ENCODE peak calls at places on chromosomes 7 and 10, in six cellular contexts. One of them, this sample, is unnamed.

GRCh38 chr7:44814956-44815355 is 18.5 kb downstream of the PPIA start:
- DNase-seq in cardiac fibroblast: no peak
- DNase-seq in esophagus squamous epithelium: no peak
- DNase-seq in Peyer's patch: no peak
- DNase-seq in foreskin fibroblast: no peak
- DNase-seq in bronchial epithelial cell: no peak
- DNase-seq in this sample: no peak

GRCh38 chr10:33623677-33624076 is 289.2 kb upstream of the NRP1 start:
- DNase-seq in cardiac fibroblast: no peak
- DNase-seq in esophagus squamous epithelium: no peak
- DNase-seq in Peyer's patch: no peak
- DNase-seq in foreskin fibroblast: no peak
- DNase-seq in bronchial epithelial cell: no peak
- DNase-seq in this sample: no peak

GRCh38 chr10:4541292-4541691 is 284.7 kb upstream of the AKR1E2 start:
- DNase-seq in cardiac fibroblast: peak; percentile 94
- DNase-seq in esophagus squamous epithelium: no peak
- DNase-seq in Peyer's patch: no peak
- DNase-seq in foreskin fibroblast: peak; percentile 98
- DNase-seq in bronchial epithelial cell: peak; percentile 99
- DNase-seq in this sample: peak; percentile 18

GRCh38 chr10:34813626-34814227 is 1.4 kb downstream of the PARD3 start:
- DNase-seq in cardiac fibroblast: peak; percentile 70
- DNase-seq in esophagus squamous epithelium: no peak
- DNase-seq in Peyer's patch: no peak
- DNase-seq in foreskin fibroblast: no peak
- DNase-seq in bronchial epithelial cell: peak; percentile 44
- DNase-seq in this sample: peak; percentile 37

GRCh38 chr7:123210986-123211385 is 11.2 kb upstream of the SLC13A1 start:
- DNase-seq in cardiac fibroblast: peak; percentile 10
- DNase-seq in esophagus squamous epithelium: no peak
- DNase-seq in Peyer's patch: no peak
- DNase-seq in foreskin fibroblast: no peak
- DNase-seq in bronchial epithelial cell: no peak
- DNase-seq in this sample: no peak

GRCh38 chr10:73906524-73907447 is 4.1 kb upstream of the PLAU start:
- DNase-seq in cardiac fibroblast: peak; percentile 99
- DNase-seq in esophagus squamous epithelium: no peak
- DNase-seq in Peyer's patch: peak; percentile 52
- DNase-seq in foreskin fibroblast: peak; percentile 99
- DNase-seq in bronchial epithelial cell: peak; percentile 85
- DNase-seq in this sample: peak; percentile 50

GRCh38 chr10:97069576-97070362 is 116.0 kb downstream of the SLIT1 start:
- DNase-seq in cardiac fibroblast: peak; percentile 2
- DNase-seq in esophagus squamous epithelium: no peak
- DNase-seq in Peyer's patch: no peak
- DNase-seq in foreskin fibroblast: no peak
- DNase-seq in bronchial epithelial cell: peak; percentile 93
- DNase-seq in this sample: no peak

GRCh38 chr10:13674645-13675588 is 88.2 kb downstream of the PRPF18 start:
- DNase-seq in cardiac fibroblast: peak; percentile 18
- DNase-seq in esophagus squamous epithelium: no peak
- DNase-seq in Peyer's patch: no peak
- DNase-seq in foreskin fibroblast: no peak
- DNase-seq in bronchial epithelial cell: no peak
- DNase-seq in this sample: no peak

GRCh38 chr10:123327450-123327849 is 173.2 kb downstream of the BUB3 start:
- DNase-seq in cardiac fibroblast: no peak
- DNase-seq in esophagus squamous epithelium: no peak
- DNase-seq in Peyer's patch: no peak
- DNase-seq in foreskin fibroblast: no peak
- DNase-seq in bronchial epithelial cell: no peak
- DNase-seq in this sample: no peak

GRCh38 chr10:1962025-1962424 is 224.7 kb upstream of the ADARB2 start:
- DNase-seq in cardiac fibroblast: no peak
- DNase-seq in esophagus squamous epithelium: no peak
- DNase-seq in Peyer's patch: no peak
- DNase-seq in foreskin fibroblast: no peak
- DNase-seq in bronchial epithelial cell: no peak
- DNase-seq in this sample: no peak

GRCh38 chr10:88850712-88851111 is 932 bp downstream of the ANKRD22 start:
- DNase-seq in cardiac fibroblast: no peak
- DNase-seq in esophagus squamous epithelium: no peak
- DNase-seq in Peyer's patch: no peak
- DNase-seq in foreskin fibroblast: no peak
- DNase-seq in bronchial epithelial cell: peak; percentile 50
- DNase-seq in this sample: no peak

GRCh38 chr10:129946868-129947267 is 17.2 kb downstream of the EBF3 start:
- DNase-seq in cardiac fibroblast: no peak
- DNase-seq in esophagus squamous epithelium: no peak
- DNase-seq in Peyer's patch: no peak
- DNase-seq in foreskin fibroblast: no peak
- DNase-seq in bronchial epithelial cell: no peak
- DNase-seq in this sample: no peak

GRCh38 chr10:88582806-88583583 is at the start of gene RNLS:
- DNase-seq in cardiac fibroblast: peak; percentile 64
- DNase-seq in esophagus squamous epithelium: peak; percentile 23
- DNase-seq in Peyer's patch: peak; percentile 83
- DNase-seq in foreskin fibroblast: peak; percentile 34
- DNase-seq in bronchial epithelial cell: peak; percentile 42
- DNase-seq in this sample: peak; percentile 76

GRCh38 chr10:22597142-22597541 is 117.2 kb downstream of the PIP4K2A start:
- DNase-seq in cardiac fibroblast: peak; percentile 25
- DNase-seq in esophagus squamous epithelium: no peak
- DNase-seq in Peyer's patch: no peak
- DNase-seq in foreskin fibroblast: no peak
- DNase-seq in bronchial epithelial cell: no peak
- DNase-seq in this sample: no peak

GRCh38 chr10:113897693-113898618 is 43.5 kb downstream of the NHLRC2 start:
- DNase-seq in cardiac fibroblast: no peak
- DNase-seq in esophagus squamous epithelium: no peak
- DNase-seq in Peyer's patch: no peak
- DNase-seq in foreskin fibroblast: no peak
- DNase-seq in bronchial epithelial cell: no peak
- DNase-seq in this sample: no peak

GRCh38 chr10:127198307-127198706 is 1.9 kb upstream of the INSYN2A start:
- DNase-seq in cardiac fibroblast: no peak
- DNase-seq in esophagus squamous epithelium: no peak
- DNase-seq in Peyer's patch: no peak
- DNase-seq in foreskin fibroblast: no peak
- DNase-seq in bronchial epithelial cell: no peak
- DNase-seq in this sample: no peak

GRCh38 chr10:77614778-77615625 is 22.6 kb downstream of the KCNMA1 start:
- DNase-seq in cardiac fibroblast: no peak
- DNase-seq in esophagus squamous epithelium: no peak
- DNase-seq in Peyer's patch: no peak
- DNase-seq in foreskin fibroblast: no peak
- DNase-seq in bronchial epithelial cell: peak; percentile 51
- DNase-seq in this sample: no peak

GRCh38 chr10:125521721-125522680 is 161.0 kb downstream of the TEX36 start:
- DNase-seq in cardiac fibroblast: no peak
- DNase-seq in esophagus squamous epithelium: no peak
- DNase-seq in Peyer's patch: no peak
- DNase-seq in foreskin fibroblast: no peak
- DNase-seq in bronchial epithelial cell: no peak
- DNase-seq in this sample: no peak

GRCh38 chr10:48472670-48473069 is 132.2 kb downstream of the ARHGAP22 start:
- DNase-seq in cardiac fibroblast: no peak
- DNase-seq in esophagus squamous epithelium: no peak
- DNase-seq in Peyer's patch: no peak
- DNase-seq in foreskin fibroblast: no peak
- DNase-seq in bronchial epithelial cell: peak; percentile 8
- DNase-seq in this sample: no peak

GRCh38 chr10:12350167-12350872 is 973 bp downstream of the CAMK1D start:
- DNase-seq in cardiac fibroblast: peak; percentile 23
- DNase-seq in esophagus squamous epithelium: no peak
- DNase-seq in Peyer's patch: peak; percentile 72
- DNase-seq in foreskin fibroblast: peak; percentile 22
- DNase-seq in bronchial epithelial cell: peak; percentile 29
- DNase-seq in this sample: peak; percentile 70

GRCh38 chr10:77253037-77253436 is 384.6 kb downstream of the KCNMA1 start:
- DNase-seq in cardiac fibroblast: no peak
- DNase-seq in esophagus squamous epithelium: no peak
- DNase-seq in Peyer's patch: no peak
- DNase-seq in foreskin fibroblast: no peak
- DNase-seq in bronchial epithelial cell: no peak
- DNase-seq in this sample: no peak

GRCh38 chr10:37972396-37972795 is 4.1 kb downstream of the ZNF25 start:
- DNase-seq in cardiac fibroblast: no peak
- DNase-seq in esophagus squamous epithelium: no peak
- DNase-seq in Peyer's patch: no peak
- DNase-seq in foreskin fibroblast: no peak
- DNase-seq in bronchial epithelial cell: no peak
- DNase-seq in this sample: no peak

GRCh38 chr10:37976091-37976879 is at the start of gene ZNF25:
- DNase-seq in cardiac fibroblast: peak; percentile 99
- DNase-seq in esophagus squamous epithelium: peak; percentile 88
- DNase-seq in Peyer's patch: peak; percentile 98
- DNase-seq in foreskin fibroblast: peak; percentile 98
- DNase-seq in bronchial epithelial cell: peak; percentile 95
- DNase-seq in this sample: peak; percentile 98

GRCh38 chr10:37975407-37975991 is 948 bp downstream of the ZNF25 start:
- DNase-seq in cardiac fibroblast: peak; percentile 23
- DNase-seq in esophagus squamous epithelium: no peak
- DNase-seq in Peyer's patch: no peak
- DNase-seq in foreskin fibroblast: peak; percentile 10
- DNase-seq in bronchial epithelial cell: peak; percentile 12
- DNase-seq in this sample: no peak

GRCh38 chr10:37976880-37977203 is 395 bp upstream of the ZNF25 start:
- DNase-seq in cardiac fibroblast: no peak
- DNase-seq in esophagus squamous epithelium: no peak
- DNase-seq in Peyer's patch: no peak
- DNase-seq in foreskin fibroblast: no peak
- DNase-seq in bronchial epithelial cell: no peak
- DNase-seq in this sample: no peak
- TF ChIP-seq CTCF in cardiac fibroblast: no peak
- TF ChIP-seq CTCF in esophagus squamous epithelium: no peak
- TF ChIP-seq CTCF in Peyer's patch: no peak
- TF ChIP-seq CTCF in foreskin fibroblast: no peak
- TF ChIP-seq CTCF in bronchial epithelial cell: no peak
- TF ChIP-seq CTCF in this sample: no peak

GRCh38 chr7:114158275-114158674 is 239.5 kb upstream of the PPP1R3A start:
- DNase-seq in cardiac fibroblast: no peak
- DNase-seq in esophagus squamous epithelium: no peak
- DNase-seq in Peyer's patch: no peak
- DNase-seq in foreskin fibroblast: no peak
- DNase-seq in bronchial epithelial cell: no peak
- DNase-seq in this sample: no peak
- H3K4me3 ChIP-seq in cardiac fibroblast: no peak overlapping the region
- H3K4me3 ChIP-seq in esophagus squamous epithelium: no peak overlapping the region
- H3K4me3 ChIP-seq in Peyer's patch: no peak overlapping the region
- H3K4me3 ChIP-seq in foreskin fibroblast: no peak overlapping the region
- H3K4me3 ChIP-seq in bronchial epithelial cell: no peak overlapping the region
- H3K4me3 ChIP-seq in this sample: no peak overlapping the region

DNA sequence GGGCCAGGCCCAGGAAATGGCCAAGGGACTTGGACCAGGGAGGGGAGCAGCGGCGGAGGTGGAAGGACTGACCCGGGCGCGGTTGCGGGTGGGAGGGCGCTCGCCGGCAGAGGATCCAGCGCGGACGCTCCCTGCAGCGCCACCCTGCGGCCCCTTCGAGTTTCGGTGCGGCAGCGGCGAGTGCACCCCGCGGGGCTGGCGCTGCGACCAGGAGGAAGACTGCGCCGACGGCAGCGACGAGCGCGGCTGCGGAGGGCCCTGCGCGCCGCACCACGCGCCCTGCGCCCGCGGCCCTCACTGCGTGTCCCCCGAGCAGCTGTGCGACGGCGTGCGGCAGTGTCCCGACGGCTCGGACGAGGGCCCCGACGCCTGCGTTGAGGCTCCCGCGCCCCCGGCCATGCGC is 16.8 kb upstream of the ZNF467 start:
- DNase-seq in cardiac fibroblast: peak; percentile 31
- DNase-seq in esophagus squamous epithelium: no peak
- DNase-seq in Peyer's patch: no peak
- DNase-seq in foreskin fibroblast: no peak
- DNase-seq in bronchial epithelial cell: no peak
- DNase-seq in this sample: no peak
- TF ChIP-seq CTCF in cardiac fibroblast: peak; percentile 26
- TF ChIP-seq CTCF in esophagus squamous epithelium: peak; percentile 31
- TF ChIP-seq CTCF in Peyer's patch: peak; percentile 42
- TF ChIP-seq CTCF in foreskin fibroblast: peak; percentile 19
- TF ChIP-seq CTCF in bronchial epithelial cell: peak; percentile 68
- TF ChIP-seq CTCF in this sample: no peak

GRCh38 chr10:110803830-110804338 is 67.8 kb upstream of the PDCD4 start:
- DNase-seq in cardiac fibroblast: peak; percentile 69
- DNase-seq in esophagus squamous epithelium: no peak
- DNase-seq in Peyer's patch: peak; percentile 60
- DNase-seq in foreskin fibroblast: peak; percentile 38
- DNase-seq in bronchial epithelial cell: peak; percentile 49
- DNase-seq in this sample: peak; percentile 79
- H3K4me3 ChIP-seq in cardiac fibroblast: no peak overlapping the region
- H3K4me3 ChIP-seq in esophagus squamous epithelium: no peak overlapping the region
- H3K4me3 ChIP-seq in Peyer's patch: no peak overlapping the region
- H3K4me3 ChIP-seq in foreskin fibroblast: no peak overlapping the region
- H3K4me3 ChIP-seq in bronchial epithelial cell: no peak overlapping the region
- H3K4me3 ChIP-seq in this sample: no peak overlapping the region

This sample was measured in mucosa of descending colon.